ENCODE peak calls at places on chromosomes 7 and 10, in four cellular contexts. N is mammary epithelial cell, I is heart right ventricle, F is brain microvascular endothelial cell. D is an unnamed sample.
A peak's percentile ranks its signal among the peaks of the same experiment; 100 is the strongest.

GRCh38 chr7:141641876-141642275 is 60.1 kb downstream of the DENND11 start:
- DNase-seq in N (no peak), I (no peak), F (no peak), D (no peak)

GRCh38 chr10:63758080-63758479 is 236.9 kb downstream of the REEP3 start:
- DNase-seq in N (no peak), I (no peak), F (peak; percentile 88), D (no peak)

GRCh38 chr7:138345567-138345966 is 114.5 kb upstream of the TRIM24 start:
- DNase-seq in I (no peak), N (no peak), F (no peak), D (no peak)

GRCh38 chr10:114697061-114697598 is 39.1 kb upstream of the ABLIM1 start:
- DNase-seq in N (peak; percentile 85), F (no peak), I (peak; percentile 75), D (no peak)

GRCh38 chr7:85237721-85238120 is 50.9 kb upstream of the SEMA3D start:
- DNase-seq in I (no peak), F (peak; percentile 39), N (no peak), D (no peak)

GRCh38 chr7:25861704-25862253 is 290.2 kb upstream of the NFE2L3 start:
- DNase-seq in F (no peak), I (no peak), N (no peak), D (no peak)

GRCh38 chr7:2663121-2663886 is 24.7 kb upstream of the AMZ1 start:
- DNase-seq in I (no peak), F (no peak), N (no peak), D (no peak)

GRCh38 chr10:43114743-43115611 is 23.3 kb upstream of the CSGALNACT2 start:
- DNase-seq in N (no peak), F (no peak), I (no peak), D (no peak)

GRCh38 chr7:150942591-150943452 is 35.3 kb downstream of the KCNH2 start:
- DNase-seq in I (no peak), N (no peak), F (no peak), D (no peak)

GRCh38 chr7:117673839-117674238 is 194.0 kb downstream of the CFTR start:
- DNase-seq in F (peak; percentile 45), N (peak; percentile 37), I (no peak), D (no peak)

GRCh38 chr7:1611708-1612241 is 41.9 kb upstream of the PSMG3 start:
- DNase-seq in I (no peak), F (peak; percentile 27), N (peak; percentile 63), D (no peak)

GRCh38 chr10:70475661-70476060 is 2.9 kb upstream of the PALD1 start:
- DNase-seq in N (peak; percentile 91), I (no peak), F (no peak), D (no peak)

GRCh38 chr7:90720970-90721768 is 125.0 kb downstream of the CDK14 start:
- DNase-seq in F (peak; percentile 63), I (peak; percentile 16), N (peak; percentile 36), D (no peak)
- TF ChIP-seq CTCF in F (no peak), I (no peak), N (no peak), D (no peak)

GRCh38 chr10:75569506-75569905 is 138.1 kb downstream of the LRMDA start:
- DNase-seq in N (no peak), F (no peak), I (no peak), D (no peak)

GRCh38 chr10:75575940-75576339 is 144.5 kb downstream of the LRMDA start:
- DNase-seq in F (no peak), N (no peak), I (no peak), D (no peak)

GRCh38 chr10:75568721-75569120 is 137.3 kb downstream of the LRMDA start:
- DNase-seq in F (no peak), N (peak; percentile 26), I (no peak), D (no peak)

GRCh38 chr10:75572478-75572877 is 141.1 kb downstream of the LRMDA start:
- DNase-seq in F (no peak), I (no peak), N (no peak), D (no peak)
- H3K27ac ChIP-seq in F (no peak overlapping the region), I (no peak overlapping the region), N (no peak overlapping the region), D (no peak overlapping the region)

DNA sequence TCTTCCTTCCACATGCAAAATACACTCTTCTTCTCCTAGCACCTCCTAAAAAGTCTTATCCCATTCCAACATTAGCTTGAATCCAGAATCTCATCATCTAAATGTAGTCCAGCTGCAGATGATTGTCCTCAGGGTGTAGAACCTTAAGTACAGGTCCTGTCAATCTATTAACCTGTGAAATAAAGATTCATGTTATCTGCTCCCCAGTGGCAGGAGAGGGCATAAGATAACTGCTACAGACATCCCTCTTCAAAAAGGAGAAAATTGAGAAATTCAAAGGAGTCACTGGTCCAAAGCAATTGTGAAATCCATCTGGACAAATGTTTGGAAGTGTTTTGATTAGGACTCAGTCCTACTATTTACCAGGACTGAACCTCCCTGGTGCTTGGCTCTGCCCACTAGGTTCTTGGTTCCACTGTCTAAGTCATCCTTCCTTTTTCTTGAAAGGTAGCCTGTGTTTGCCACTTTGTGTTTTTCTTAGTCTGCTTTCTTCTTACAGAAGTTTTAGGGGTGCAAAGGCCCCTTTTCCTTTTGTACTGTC is 96.2 kb downstream of the ADD3 start:
- DNase-seq in N (no peak), I (no peak), F (no peak), D (no peak)
- TF ChIP-seq CTCF in N (no peak), I (no peak), F (no peak), D (no peak)

GRCh38 chr10:11183000-11183399 is 165.3 kb downstream of the CELF2 start:
- DNase-seq in I (no peak), F (no peak), N (no peak), D (no peak)

GRCh38 chr10:11179231-11180105 is 161.8 kb downstream of the CELF2 start:
- DNase-seq in F (no peak), N (no peak), I (no peak), D (no peak)

GRCh38 chr10:11184093-11184492 is 166.4 kb downstream of the CELF2 start:
- DNase-seq in F (no peak), N (no peak), I (no peak), D (no peak)

GRCh38 chr10:11180228-11180627 is 162.6 kb downstream of the CELF2 start:
- DNase-seq in I (no peak), F (no peak), N (no peak), D (peak; percentile 68)

DNA sequence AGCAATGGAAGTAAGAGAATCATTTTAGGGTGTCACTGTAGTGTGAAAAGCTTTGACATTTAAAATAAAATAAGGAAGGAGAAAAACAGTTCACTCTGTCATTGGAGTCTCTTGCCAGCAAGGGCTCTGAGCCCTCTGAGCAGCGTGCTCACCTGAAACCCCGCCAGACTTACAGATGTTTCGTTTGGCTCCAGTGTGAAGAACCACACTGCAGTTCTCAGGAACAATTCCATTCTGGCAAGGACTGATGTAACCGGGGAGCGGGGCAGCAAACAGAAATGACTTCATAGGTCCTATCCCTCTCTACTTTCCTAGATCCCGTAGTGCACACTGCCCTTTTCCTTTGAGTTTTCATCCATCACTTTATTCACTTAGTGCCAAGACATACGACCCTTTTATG is 164.3 kb downstream of the CELF2 start:
- DNase-seq in N (no peak), F (no peak), I (peak; percentile 60), D (no peak)
- H3K27ac ChIP-seq in N (no peak overlapping the region), F (no peak overlapping the region), I (peak overlapping the region; percentile 23), D (peak overlapping the region; percentile 75)

GRCh38 chr10:59719374-59719773 is 9.7 kb upstream of the SLC16A9 start:
- DNase-seq in I (no peak), F (no peak), N (no peak), D (no peak)
- TF ChIP-seq CTCF in I (no peak), F (peak; percentile 25), N (no peak), D (no peak)

GRCh38 chr10:103680869-103681236 is 174.5 kb downstream of the SH3PXD2A start:
- DNase-seq in I (no peak), N (no peak), F (no peak), D (no peak)
- H3K27ac ChIP-seq in I (no peak overlapping the region), N (no peak overlapping the region), F (no peak overlapping the region), D (no peak overlapping the region)

DNA sequence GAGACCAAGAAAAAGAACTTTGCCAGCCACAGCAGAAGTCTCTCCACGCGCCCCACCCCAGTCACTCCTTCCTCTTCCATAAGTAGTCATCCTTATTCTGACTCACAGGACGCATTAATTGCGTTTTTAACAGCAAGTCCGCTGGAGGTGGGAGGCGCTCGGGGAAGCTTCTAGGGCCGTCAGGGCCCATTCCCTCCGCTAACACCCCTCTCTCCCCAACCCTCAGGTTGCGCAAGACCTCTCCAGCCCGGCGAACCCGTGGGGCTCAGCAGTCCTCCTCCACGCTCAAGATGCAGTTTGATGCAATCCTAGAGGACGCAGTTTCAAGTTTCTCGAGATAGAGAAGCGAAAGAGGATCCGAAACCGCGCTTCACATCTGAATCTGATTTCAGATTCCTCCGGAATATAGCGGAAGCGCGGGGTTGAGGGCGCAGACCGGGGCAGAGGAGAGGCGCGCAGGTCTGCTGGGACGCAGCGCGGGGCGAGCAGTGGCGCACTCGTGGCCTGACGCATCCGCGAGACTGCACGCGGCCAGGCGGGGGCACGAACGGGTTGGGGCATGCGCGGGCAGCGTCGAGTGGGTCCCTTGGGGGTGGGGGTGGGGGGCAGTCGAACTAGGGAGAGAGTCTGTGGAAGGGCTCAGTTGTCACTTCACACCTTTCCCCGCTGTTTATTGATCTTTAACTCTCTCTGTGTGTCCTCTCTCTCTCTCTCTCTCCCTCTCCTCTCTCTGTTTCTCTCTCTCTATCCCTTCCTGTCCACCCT is 37.8 kb upstream of the PSAP start:
- DNase-seq in F (peak; percentile 59), N (peak; percentile 78), I (peak; percentile 74), D (peak; percentile 39)
- TF ChIP-seq CTCF in F (no peak), N (no peak), I (no peak), D (no peak)

DNA sequence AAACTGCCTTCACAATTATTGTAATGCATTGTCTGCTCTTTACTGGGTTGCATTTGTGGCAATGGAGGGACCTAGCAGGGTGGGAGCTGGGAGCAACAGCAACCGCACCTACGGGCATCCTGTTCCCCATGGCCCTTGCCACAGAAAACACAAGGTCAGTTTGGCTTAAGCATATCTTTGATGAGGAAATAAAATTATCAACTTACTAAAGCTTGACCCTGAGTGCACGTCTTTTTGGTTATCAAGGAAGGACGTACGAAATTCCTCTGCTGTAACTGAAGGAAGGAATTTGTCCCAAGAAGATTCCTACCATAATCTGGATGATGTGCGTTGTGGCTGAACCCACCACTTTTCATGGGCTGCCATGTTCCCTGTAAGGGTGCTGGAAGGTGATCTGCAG is 19.9 kb upstream of the PTPRN2 start:
- DNase-seq in F (no peak), I (no peak), N (no peak), D (no peak)
- H3K27ac ChIP-seq in F (no peak overlapping the region), I (no peak overlapping the region), N (no peak overlapping the region), D (no peak overlapping the region)

D was measured in CD4-positive, alpha-beta T cell.